ENCODE peak calls at places on chromosome 12, in seven cellular contexts. R is GM04504; H is body of pancreas; Z is WTC11; J is activated gamma-delta T cell treated with Interleukin-2 at 50 U/mL for 16 hours; B is AML-193; O is effector CD4-positive, alpha-beta T cell. L is an unnamed sample.

GRCh38 chr12:65597527-65597926 is 226.8 kb upstream of the HMGA2 start:
- DNase-seq in R (no peak), H (no peak), Z (no peak), J (no peak), B (no peak), O (no peak), L (no peak)

GRCh38 chr12:132550014-132550802 is 60.2 kb downstream of the LRCOL1 start:
- DNase-seq in R (no peak), H (no peak), Z (peak), J (no peak), B (no peak), O (no peak), L (no peak)

GRCh38 chr12:105273601-105274000 is 37.6 kb upstream of the APPL2 start:
- DNase-seq in R (no peak), H (no peak), Z (no peak), J (no peak), B (no peak), O (no peak), L (no peak)

GRCh38 chr12:105214670-105215375 is 21.2 kb downstream of the APPL2 start:
- DNase-seq in R (no peak), H (peak), Z (no peak), J (no peak), B (no peak), O (no peak), L (no peak)

GRCh38 chr12:39033789-39034188 is 128.4 kb upstream of the CPNE8 start:
- DNase-seq in R (no peak), H (no peak), Z (no peak), J (no peak), B (no peak), O (no peak), L (no peak)

GRCh38 chr12:107032266-107032665 is 45.3 kb upstream of the MTERF2 start:
- DNase-seq in R (no peak), H (no peak), Z (no peak), J (no peak), B (no peak), O (no peak), L (no peak)

GRCh38 chr12:92146865-92147264 is 1.2 kb upstream of the BTG1 start:
- DNase-seq in R (no peak), H (no peak), Z (no peak), J (no peak), B (no peak), O (no peak), L (no peak)

GRCh38 chr12:124445826-124446225 is 121.6 kb downstream of the NCOR2 start:
- DNase-seq in R (no peak), H (no peak), Z (no peak), J (no peak), B (no peak), O (no peak), L (no peak)

GRCh38 chr12:114500775-114501473 is 95.0 kb upstream of the TBX5 start:
- DNase-seq in R (no peak), H (no peak), Z (no peak), J (no peak), B (no peak), O (no peak), L (no peak)

GRCh38 chr12:60279224-60279623 is 683.4 kb downstream of the SLC16A7 start:
- DNase-seq in R (peak), H (no peak), Z (no peak), J (no peak), B (no peak), O (no peak), L (no peak)

GRCh38 chr12:103140217-103140616 is 182.7 kb downstream of the ASCL1 start:
- DNase-seq in R (no peak), H (no peak), Z (no peak), J (no peak), B (no peak), O (no peak), L (no peak)